ENCODE peak calls at places on chromosome 1, in four cellular contexts. One of them, this sample, is unnamed.

GRCh38 chr1:92186081-92186480 is 31.6 kb upstream of the C1orf146 start:
- DNase-seq in cardiac muscle cell: peak; percentile 25
- DNase-seq in fibroblast of lung: peak; percentile 63
- DNase-seq in B cell: no peak
- DNase-seq in this sample: no peak

GRCh38 chr1:50357186-50357585 is 66.1 kb downstream of the DMRTA2 start:
- DNase-seq in fibroblast of lung: no peak
- DNase-seq in B cell: no peak
- DNase-seq in cardiac muscle cell: no peak
- DNase-seq in this sample: no peak

GRCh38 chr1:113197662-113198330 is 124.8 kb downstream of the LRIG2 start:
- DNase-seq in cardiac muscle cell: no peak
- DNase-seq in fibroblast of lung: no peak
- DNase-seq in B cell: no peak
- DNase-seq in this sample: no peak

GRCh38 chr1:211579434-211580302 is 707 bp upstream of the SLC30A1 start:
- DNase-seq in fibroblast of lung: peak; percentile 54
- DNase-seq in B cell: no peak
- DNase-seq in cardiac muscle cell: no peak
- DNase-seq in this sample: no peak

GRCh38 chr1:43293896-43294760 is 6.7 kb upstream of the TIE1 start:
- DNase-seq in cardiac muscle cell: peak; percentile 38
- DNase-seq in fibroblast of lung: peak; percentile 78
- DNase-seq in B cell: no peak
- DNase-seq in this sample: no peak

GRCh38 chr1:18119978-18120377 is 12.4 kb downstream of the IGSF21 start:
- DNase-seq in B cell: no peak
- DNase-seq in fibroblast of lung: no peak
- DNase-seq in cardiac muscle cell: no peak
- DNase-seq in this sample: no peak

GRCh38 chr1:231619257-231619634 is 7.3 kb upstream of the DISC1 start:
- DNase-seq in fibroblast of lung: no peak
- DNase-seq in B cell: no peak
- DNase-seq in cardiac muscle cell: no peak
- DNase-seq in this sample: no peak

GRCh38 chr1:150221552-150221951 is 14.4 kb downstream of the ANP32E start:
- DNase-seq in B cell: no peak
- DNase-seq in fibroblast of lung: peak; percentile 20
- DNase-seq in cardiac muscle cell: peak; percentile 50
- DNase-seq in this sample: no peak

GRCh38 chr1:232432313-232432712 is 197.6 kb downstream of the SIPA1L2 start:
- DNase-seq in B cell: no peak
- DNase-seq in cardiac muscle cell: peak; percentile 26
- DNase-seq in fibroblast of lung: peak; percentile 40
- DNase-seq in this sample: no peak

GRCh38 chr1:158112994-158113758 is 67.5 kb upstream of the CD1D start:
- DNase-seq in B cell: peak; percentile 70
- DNase-seq in cardiac muscle cell: peak; percentile 50
- DNase-seq in fibroblast of lung: peak; percentile 20
- DNase-seq in this sample: peak; percentile 39

GRCh38 chr1:184340984-184341383 is 45.8 kb upstream of the C1orf21 start:
- DNase-seq in B cell: no peak
- DNase-seq in cardiac muscle cell: no peak
- DNase-seq in fibroblast of lung: no peak
- DNase-seq in this sample: no peak

GRCh38 chr1:236154126-236154525 is 11.8 kb downstream of the GPR137B start:
- DNase-seq in cardiac muscle cell: no peak
- DNase-seq in fibroblast of lung: no peak
- DNase-seq in B cell: no peak
- DNase-seq in this sample: no peak

GRCh38 chr1:65491472-65491871 is 71.0 kb downstream of the LEPR start:
- DNase-seq in cardiac muscle cell: no peak
- DNase-seq in B cell: no peak
- DNase-seq in fibroblast of lung: no peak
- DNase-seq in this sample: no peak

GRCh38 chr1:202274611-202275010 is 67.1 kb downstream of the UBE2T start:
- DNase-seq in cardiac muscle cell: peak; percentile 52
- DNase-seq in B cell: peak; percentile 40
- DNase-seq in fibroblast of lung: no peak
- DNase-seq in this sample: peak; percentile 50

GRCh38 chr1:14996133-14997050 is 157.2 kb upstream of the TMEM51 start:
- DNase-seq in cardiac muscle cell: peak; percentile 32
- DNase-seq in fibroblast of lung: peak; percentile 79
- DNase-seq in B cell: no peak
- DNase-seq in this sample: peak; percentile 35

GRCh38 chr1:53585565-53585964 is 126.4 kb downstream of the DMRTB1 start:
- DNase-seq in B cell: no peak
- DNase-seq in fibroblast of lung: no peak
- DNase-seq in cardiac muscle cell: no peak
- DNase-seq in this sample: no peak

GRCh38 chr1:165592945-165593823 is 37.9 kb upstream of the MGST3 start:
- DNase-seq in fibroblast of lung: peak; percentile 44
- DNase-seq in cardiac muscle cell: peak; percentile 85
- DNase-seq in B cell: peak; percentile 77
- DNase-seq in this sample: peak; percentile 65

GRCh38 chr1:43691871-43692815 is 15.2 kb upstream of the ST3GAL3 start:
- DNase-seq in fibroblast of lung: no peak
- DNase-seq in B cell: no peak
- DNase-seq in cardiac muscle cell: no peak
- DNase-seq in this sample: no peak

GRCh38 chr1:232036161-232036942 is 409.8 kb downstream of the DISC1 start:
- DNase-seq in fibroblast of lung: no peak
- DNase-seq in B cell: no peak
- DNase-seq in cardiac muscle cell: no peak
- DNase-seq in this sample: no peak

GRCh38 chr1:205584732-205585131 is 47.1 kb downstream of the ELK4 start:
- DNase-seq in cardiac muscle cell: no peak
- DNase-seq in B cell: no peak
- DNase-seq in fibroblast of lung: no peak
- DNase-seq in this sample: no peak

GRCh38 chr1:221868894-221869293 is 127.0 kb upstream of the DUSP10 start:
- DNase-seq in cardiac muscle cell: peak; percentile 56
- DNase-seq in B cell: no peak
- DNase-seq in fibroblast of lung: peak; percentile 89
- DNase-seq in this sample: no peak

GRCh38 chr1:68116643-68117235 is 66.3 kb upstream of the DIRAS3 start:
- DNase-seq in cardiac muscle cell: peak; percentile 73
- DNase-seq in fibroblast of lung: peak; percentile 48
- DNase-seq in B cell: peak; percentile 69
- DNase-seq in this sample: peak; percentile 48

GRCh38 chr1:48917901-48918603 is 141.4 kb upstream of the BEND5 start:
- DNase-seq in cardiac muscle cell: no peak
- DNase-seq in fibroblast of lung: no peak
- DNase-seq in B cell: no peak
- DNase-seq in this sample: no peak

GRCh38 chr1:40064797-40065492 is 24.4 kb downstream of the CAP1 start:
- DNase-seq in fibroblast of lung: no peak
- DNase-seq in cardiac muscle cell: peak; percentile 34
- DNase-seq in B cell: peak; percentile 74
- DNase-seq in this sample: peak; percentile 65

GRCh38 chr1:56229183-56229582 is 350.2 kb downstream of the PLPP3 start:
- DNase-seq in fibroblast of lung: peak; percentile 1
- DNase-seq in B cell: no peak
- DNase-seq in cardiac muscle cell: no peak
- DNase-seq in this sample: no peak

GRCh38 chr1:41282679-41283317 is 40.7 kb upstream of the SCMH1 start:
- DNase-seq in B cell: no peak
- DNase-seq in cardiac muscle cell: peak; percentile 41
- DNase-seq in fibroblast of lung: peak; percentile 20
- DNase-seq in this sample: peak; percentile 66

GRCh38 chr1:147266381-147266780 is 23.9 kb downstream of the CHD1L start:
- DNase-seq in cardiac muscle cell: no peak
- DNase-seq in B cell: no peak
- DNase-seq in fibroblast of lung: no peak
- DNase-seq in this sample: no peak

GRCh38 chr1:169109561-169110134 is 3.2 kb downstream of the ATP1B1 start:
- DNase-seq in cardiac muscle cell: peak; percentile 96
- DNase-seq in fibroblast of lung: peak; percentile 94
- DNase-seq in B cell: no peak
- DNase-seq in this sample: no peak

GRCh38 chr1:95905818-95906395 is 671.9 kb downstream of the RWDD3 start:
- DNase-seq in fibroblast of lung: no peak
- DNase-seq in B cell: no peak
- DNase-seq in cardiac muscle cell: no peak
- DNase-seq in this sample: no peak

GRCh38 chr1:6603424-6603850 is 768 bp upstream of the KLHL21 start:
- DNase-seq in B cell: peak; percentile 65
- DNase-seq in fibroblast of lung: peak; percentile 84
- DNase-seq in cardiac muscle cell: peak; percentile 84
- DNase-seq in this sample: peak; percentile 53

GRCh38 chr1:234279021-234279420 is 94.2 kb upstream of the COA6 start:
- DNase-seq in B cell: no peak
- DNase-seq in fibroblast of lung: no peak
- DNase-seq in cardiac muscle cell: no peak
- DNase-seq in this sample: no peak

GRCh38 chr1:163069142-163069541 is at the start of gene RGS4:
- DNase-seq in B cell: no peak
- DNase-seq in cardiac muscle cell: peak; percentile 97
- DNase-seq in fibroblast of lung: peak; percentile 97
- DNase-seq in this sample: no peak

GRCh38 chr1:149937779-149938178 is 1.1 kb upstream of the MTMR11 start:
- DNase-seq in fibroblast of lung: peak; percentile 14
- DNase-seq in cardiac muscle cell: no peak
- DNase-seq in B cell: no peak
- DNase-seq in this sample: no peak

GRCh38 chr1:33295450-33296081 is 25.3 kb downstream of the A3GALT2 start:
- DNase-seq in B cell: peak; percentile 86
- DNase-seq in fibroblast of lung: peak; percentile 55
- DNase-seq in cardiac muscle cell: peak; percentile 84
- DNase-seq in this sample: peak; percentile 90

GRCh38 chr1:5874416-5875110 is 117.7 kb downstream of the NPHP4 start:
- DNase-seq in fibroblast of lung: no peak
- DNase-seq in B cell: no peak
- DNase-seq in cardiac muscle cell: no peak
- DNase-seq in this sample: no peak

GRCh38 chr1:156626079-156626438 is 6.8 kb downstream of the HAPLN2 start:
- DNase-seq in B cell: no peak
- DNase-seq in cardiac muscle cell: no peak
- DNase-seq in fibroblast of lung: no peak
- DNase-seq in this sample: no peak
- TF ChIP-seq CTCF in B cell: peak; percentile 53
- TF ChIP-seq CTCF in cardiac muscle cell: no peak
- TF ChIP-seq CTCF in fibroblast of lung: no peak
- TF ChIP-seq CTCF in this sample: no peak

GRCh38 chr1:23960291-23960718 is 677 bp downstream of the PNRC2 start:
- DNase-seq in B cell: no peak
- DNase-seq in fibroblast of lung: peak; percentile 49
- DNase-seq in cardiac muscle cell: peak; percentile 48
- DNase-seq in this sample: no peak
- TF ChIP-seq CTCF in B cell: no peak
- TF ChIP-seq CTCF in fibroblast of lung: no peak
- TF ChIP-seq CTCF in cardiac muscle cell: no peak
- TF ChIP-seq CTCF in this sample: no peak

DNA sequence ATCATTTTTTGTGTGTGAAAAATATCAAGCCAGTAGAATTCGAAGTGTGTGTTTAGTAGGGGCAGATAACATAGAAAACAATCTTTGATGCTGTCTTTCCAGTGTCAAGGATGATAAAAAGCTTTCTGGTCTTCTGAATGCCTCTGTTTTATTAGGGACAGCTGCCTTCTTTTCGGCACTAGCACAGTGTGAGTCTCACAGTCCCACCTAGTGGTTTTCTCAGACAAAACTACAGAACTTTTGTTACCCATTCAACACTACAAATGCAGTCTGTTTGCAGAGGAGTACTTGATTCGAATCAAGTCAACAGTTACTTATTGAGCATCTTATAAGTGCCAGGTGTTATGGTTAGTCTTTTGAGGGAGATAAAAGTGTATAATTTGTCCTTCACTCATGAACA is 30.6 kb upstream of the MCOLN3 start:
- DNase-seq in cardiac muscle cell: peak; percentile 50
- DNase-seq in fibroblast of lung: no peak
- DNase-seq in B cell: no peak
- DNase-seq in this sample: no peak
- TF ChIP-seq CTCF in cardiac muscle cell: peak; percentile 43
- TF ChIP-seq CTCF in fibroblast of lung: peak; percentile 29
- TF ChIP-seq CTCF in B cell: no peak
- TF ChIP-seq CTCF in this sample: peak; percentile 9

DNA sequence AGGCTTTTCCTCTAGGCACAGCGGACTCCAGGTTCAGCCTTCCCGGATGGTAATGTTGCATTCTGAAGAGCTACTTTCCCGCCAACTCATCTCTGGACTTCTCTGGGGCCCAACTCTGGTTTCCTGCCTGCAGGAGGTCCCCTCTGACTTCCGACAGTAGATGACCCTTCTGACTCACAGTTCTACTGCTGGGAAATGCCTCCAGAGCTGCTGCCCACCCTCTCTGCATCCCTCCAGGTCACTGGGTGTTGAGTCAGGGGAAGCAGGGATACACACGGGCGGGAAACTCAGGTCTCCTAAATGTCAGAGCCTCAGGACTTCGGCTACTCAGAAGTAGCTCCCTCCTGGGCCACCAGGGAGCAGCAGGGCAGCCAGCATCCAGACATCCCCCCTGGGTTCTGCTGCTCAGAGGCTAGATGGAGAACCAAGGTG is 2.1 kb upstream of the KIF21B start:
- DNase-seq in B cell: no peak
- DNase-seq in cardiac muscle cell: peak; percentile 45
- DNase-seq in fibroblast of lung: peak; percentile 61
- DNase-seq in this sample: peak; percentile 47
- TF ChIP-seq CTCF in B cell: peak; percentile 22
- TF ChIP-seq CTCF in cardiac muscle cell: peak; percentile 48
- TF ChIP-seq CTCF in fibroblast of lung: peak; percentile 38
- TF ChIP-seq CTCF in this sample: peak; percentile 43

DNA sequence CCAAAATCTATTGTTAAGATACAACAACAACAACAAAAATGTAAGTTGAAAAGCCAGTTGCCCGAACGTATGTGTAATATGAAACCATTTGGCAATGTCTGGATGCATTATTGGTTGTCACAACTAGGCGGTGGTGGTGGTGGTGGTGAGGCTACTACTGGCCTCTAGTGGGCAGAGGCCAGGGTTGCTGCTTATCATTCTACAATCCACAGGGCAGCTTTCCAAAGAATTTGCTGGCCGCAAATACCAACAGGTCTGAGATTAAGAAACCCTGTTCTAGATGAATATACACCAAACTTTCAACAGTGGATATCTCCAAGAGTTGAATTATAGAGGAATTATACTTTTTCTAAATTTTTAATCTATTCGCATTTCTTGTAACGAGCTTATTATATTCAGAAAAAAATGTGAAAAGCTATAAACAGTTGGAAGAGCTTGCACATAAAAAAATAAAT is 26.8 kb upstream of the ZNF697 start:
- DNase-seq in cardiac muscle cell: peak; percentile 94
- DNase-seq in B cell: no peak
- DNase-seq in fibroblast of lung: peak; percentile 80
- DNase-seq in this sample: peak; percentile 38
- TF ChIP-seq CTCF in cardiac muscle cell: peak; percentile 69
- TF ChIP-seq CTCF in B cell: no peak
- TF ChIP-seq CTCF in fibroblast of lung: no peak
- TF ChIP-seq CTCF in this sample: peak; percentile 55

DNA sequence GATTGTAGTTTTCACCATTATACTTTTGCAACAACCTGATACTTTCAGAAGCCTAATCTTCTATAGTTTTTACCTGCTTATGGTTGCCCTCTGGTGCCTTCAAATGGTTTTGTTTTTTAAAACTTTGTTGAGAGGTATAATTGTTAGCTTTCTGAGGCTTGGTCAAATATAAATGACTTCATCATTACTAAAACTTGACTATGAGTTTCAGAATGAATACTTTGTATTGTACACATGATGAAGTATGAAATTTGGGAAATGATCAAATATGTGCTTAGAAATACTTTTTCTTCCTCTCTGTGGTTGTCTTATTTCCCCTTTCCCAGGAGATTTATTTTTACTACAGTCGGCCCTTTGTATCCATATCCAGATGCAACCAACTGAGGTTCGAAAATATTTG is 151.8 kb upstream of the B3GALT2 start:
- DNase-seq in cardiac muscle cell: peak; percentile 31
- DNase-seq in fibroblast of lung: peak; percentile 61
- DNase-seq in B cell: no peak
- DNase-seq in this sample: peak; percentile 28
- TF ChIP-seq CTCF in cardiac muscle cell: peak; percentile 17
- TF ChIP-seq CTCF in fibroblast of lung: no peak
- TF ChIP-seq CTCF in B cell: no peak
- TF ChIP-seq CTCF in this sample: no peak

This sample was measured in GM10248.